ENCODE peak calls at places on chromosomes 2 and 18, in nine cellular contexts. O is spleen; K is CD8-positive, alpha-beta T cell; Q is Peyer's patch; E is tibial artery; M is CD8-positive, alpha-beta memory T cell; L is WERI-Rb-1; V is fibroblast of lung; W is CD4-positive, alpha-beta memory T cell. Y is an unnamed sample. For H3K36me3, the result is how much of the 10 kb centered on the place peaks cover.

GRCh38 chr2:199771948-199772692 is 78.9 kb downstream of the FTCDNL1 start:
- DNase-seq in L (no peak), K (no peak), Q (no peak), V (no peak), E (no peak), O (no peak), W (no peak), M (no peak), Y (no peak)

GRCh38 chr2:23556929-23557328 is 171.9 kb downstream of the KLHL29 start:
- DNase-seq in K (no peak), E (no peak), W (no peak), L (no peak), Q (no peak), V (no peak), M (no peak), O (no peak), Y (no peak)

GRCh38 chr2:18596993-18597392 is 7.6 kb upstream of the NT5C1B start:
- DNase-seq in Q (no peak), E (no peak), L (no peak), O (no peak), V (no peak), W (no peak), M (no peak), K (no peak), Y (no peak)

GRCh38 chr18:76857476-76857875 is 35.1 kb downstream of the ZNF236 start:
- DNase-seq in V (no peak), M (no peak), O (no peak), W (no peak), E (no peak), L (no peak), K (no peak), Q (no peak), Y (no peak)

GRCh38 chr2:74026674-74027294 is 42.1 kb downstream of the TET3 start:
- DNase-seq in W (no peak), K (no peak), O (no peak), M (no peak), E (no peak), Q (no peak), V (no peak), L (no peak), Y (no peak)

GRCh38 chr18:25853716-25854465 is 236.5 kb downstream of the SS18 start:
- DNase-seq in V (no peak), M (no peak), L (no peak), Q (no peak), O (no peak), E (no peak), W (no peak), K (no peak), Y (peak)

GRCh38 chr2:1942836-1943360 is 198.6 kb upstream of the PXDN start:
- DNase-seq in Q (no peak), V (no peak), W (no peak), M (no peak), K (no peak), E (no peak), L (no peak), O (no peak), Y (no peak)

GRCh38 chr18:51257150-51257549 is 59.7 kb upstream of the MEX3C start:
- DNase-seq in W (no peak), O (no peak), Q (no peak), M (no peak), K (no peak), L (no peak), V (no peak), E (no peak), Y (peak)

GRCh38 chr18:77046994-77047393 is 85.6 kb downstream of the MBP start:
- DNase-seq in V (no peak), E (no peak), Q (no peak), K (no peak), M (no peak), W (no peak), L (no peak), O (no peak), Y (no peak)

GRCh38 chr2:121038831-121039230 is 246.2 kb downstream of the TFCP2L1 start:
- DNase-seq in L (no peak), W (no peak), K (peak), M (no peak), V (no peak), Q (no peak), E (no peak), O (no peak), Y (no peak)

GRCh38 chr2:128410035-128410757 is 91.5 kb upstream of the HS6ST1 start:
- DNase-seq in V (no peak), K (no peak), L (no peak), M (no peak), Q (no peak), O (peak), E (no peak), W (no peak), Y (no peak)

GRCh38 chr2:73089270-73090030 is 17.9 kb upstream of the SFXN5 start:
- DNase-seq in E (peak), W (no peak), K (no peak), V (peak), M (no peak), O (no peak), Q (no peak), L (no peak), Y (no peak)

GRCh38 chr18:75551071-75551470 is 123.6 kb upstream of the SMIM21 start:
- DNase-seq in W (no peak), M (no peak), K (no peak), Q (no peak), E (no peak), O (no peak), V (no peak), L (no peak), Y (peak)

GRCh38 chr18:38422216-38422615 is 856.6 kb upstream of the CELF4 start:
- DNase-seq in Q (no peak), O (no peak), W (no peak), L (no peak), K (no peak), V (no peak), E (no peak), M (no peak), Y (no peak)

GRCh38 chr2:9179572-9180201 is 26.9 kb upstream of the ASAP2 start:
- DNase-seq in Q (no peak), L (peak), O (no peak), E (peak), K (no peak), V (peak), W (no peak), M (no peak), Y (no peak)

GRCh38 chr18:60067426-60068210 is 167.8 kb downstream of the PMAIP1 start:
- DNase-seq in Q (no peak), W (no peak), K (no peak), M (no peak), O (no peak), E (no peak), L (no peak), V (no peak), Y (no peak)

GRCh38 chr18:48932822-48933510 is 17.8 kb downstream of the SMAD7 start:
- DNase-seq in Q (peak), W (no peak), O (no peak), L (no peak), E (no peak), K (no peak), M (no peak), V (no peak), Y (no peak)

GRCh38 chr2:26462511-26463251 is 15.2 kb downstream of the OTOF start:
- DNase-seq in V (peak), M (no peak), L (peak), W (no peak), E (peak), K (no peak), Q (no peak), O (peak), Y (peak)

GRCh38 chr18:31297248-31297647 is 20.7 kb upstream of the DSG1 start:
- DNase-seq in O (no peak), L (no peak), Q (no peak), V (no peak), K (no peak), W (no peak), E (no peak), M (no peak), Y (no peak)

GRCh38 chr2:162821718-162822117 is 16.8 kb downstream of the KCNH7 start:
- DNase-seq in V (no peak), W (no peak), Q (no peak), L (no peak), O (no peak), E (no peak), K (no peak), M (no peak), Y (no peak)

GRCh38 chr2:80329491-80329890 is 24.9 kb upstream of the LRRTM1 start:
- DNase-seq in E (no peak), W (no peak), O (no peak), K (no peak), Q (no peak), V (no peak), M (no peak), L (no peak), Y (no peak)

GRCh38 chr18:56770873-56771272 is 119.7 kb downstream of the WDR7 start:
- DNase-seq in E (no peak), K (no peak), W (no peak), V (peak), M (no peak), L (no peak), O (no peak), Q (no peak), Y (no peak)

DNA sequence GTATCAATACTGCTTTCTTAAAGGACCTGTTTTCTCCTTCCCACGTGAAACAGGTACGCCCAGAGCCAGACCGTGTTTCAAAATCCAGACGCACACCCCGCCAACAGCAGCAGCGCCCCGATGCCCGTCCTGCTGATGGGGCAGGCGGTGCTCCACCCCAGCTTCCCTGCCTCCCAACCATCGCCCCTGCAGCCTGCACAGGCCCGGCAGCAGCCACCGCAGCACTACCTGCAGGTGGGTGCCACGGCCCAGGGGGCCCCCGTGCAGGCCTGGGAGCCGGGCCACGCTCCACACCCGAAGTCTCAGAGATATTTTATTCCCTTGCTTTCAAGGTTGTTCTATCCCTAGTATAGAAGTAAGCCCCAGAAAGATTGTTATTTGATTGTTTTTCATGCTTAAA is 8.8 kb upstream of the RPL31 start:
- DNase-seq in E (no peak), W (no peak), V (no peak), L (no peak), O (no peak), Q (no peak), K (no peak), M (no peak), Y (no peak)
- H3K36me3 ChIP-seq in E (under half), W (under half), V (under half), L (under half), O (under half), Q (under half), K (under half), M (under half), Y (under half)

DNA sequence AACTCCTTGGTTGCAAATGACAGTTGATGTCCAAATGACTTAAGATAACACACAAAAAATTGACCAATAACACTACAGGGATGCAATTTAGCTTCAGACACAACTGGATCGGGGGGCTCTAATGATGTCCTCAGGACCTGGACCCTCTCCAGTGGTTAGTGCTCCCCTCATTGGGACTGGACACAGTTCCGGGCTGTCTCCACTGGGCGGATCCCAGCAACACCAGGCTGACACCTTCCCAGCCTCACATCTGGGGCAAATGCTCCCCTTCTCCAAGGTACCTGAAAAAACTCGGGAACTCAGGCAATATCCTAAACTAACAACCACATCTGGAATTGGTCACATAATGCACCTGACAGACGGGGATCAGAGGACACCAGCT is 48.7 kb downstream of the PSMG2 start:
- DNase-seq in V (no peak), O (no peak), Q (no peak), L (no peak), M (no peak), E (no peak), W (no peak), K (no peak), Y (no peak)
- H3K27ac ChIP-seq in V (no peak), O (no peak), Q (no peak), L (no peak), M (no peak), E (no peak), W (no peak), K (no peak), Y (no peak)

DNA sequence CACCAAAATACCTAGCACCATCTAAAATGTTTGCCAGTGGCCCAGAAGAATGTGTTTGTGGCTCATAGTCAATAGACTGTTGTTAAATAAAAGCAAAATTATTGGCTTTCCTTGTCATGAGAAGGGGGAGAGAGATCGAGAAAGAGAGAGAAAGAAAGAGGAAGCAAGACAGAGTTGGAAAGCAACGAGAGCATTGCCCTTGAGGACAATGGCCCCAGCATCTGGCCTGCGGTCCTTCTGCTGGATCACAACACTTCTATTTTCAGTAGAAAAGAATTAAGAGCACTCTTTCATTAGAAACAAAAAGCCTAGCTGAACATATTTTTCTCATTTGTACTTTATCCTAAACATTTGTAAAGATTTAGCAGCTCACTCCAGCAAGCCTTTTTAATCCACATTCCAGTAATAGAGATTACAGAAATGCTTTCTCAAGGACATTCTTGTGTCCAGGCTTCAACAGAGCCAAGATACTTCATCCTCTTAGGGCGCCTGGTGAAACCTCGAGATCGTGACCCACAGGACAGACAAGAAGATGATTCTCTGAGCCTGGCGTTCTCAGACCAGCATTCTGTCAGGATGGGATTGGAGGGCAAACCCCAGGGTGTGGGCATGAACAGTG is 31.6 kb upstream of the AFF3 start:
- DNase-seq in K (no peak), V (no peak), O (no peak), Q (no peak), W (no peak), E (no peak), L (no peak), M (no peak), Y (no peak)
- H3K4me3 ChIP-seq in K (no peak), V (no peak), O (no peak), Q (no peak), W (no peak), E (no peak), L (no peak), M (no peak), Y (no peak)

GRCh38 chr2:117967981-117968723 is 45.7 kb downstream of the CCDC93 start:
- DNase-seq in W (no peak), K (no peak), L (no peak), Q (no peak), E (no peak), V (peak), M (no peak), O (no peak), Y (no peak)

GRCh38 chr2:117968724-117969121 is 45.1 kb downstream of the CCDC93 start:
- DNase-seq in L (no peak), E (no peak), W (no peak), V (no peak), Q (no peak), M (no peak), O (no peak), K (no peak), Y (no peak)

GRCh38 chr2:117976581-117976980 is 37.3 kb downstream of the CCDC93 start:
- DNase-seq in M (no peak), L (no peak), Q (no peak), V (no peak), O (no peak), E (no peak), W (no peak), K (no peak), Y (no peak)

GRCh38 chr2:117973498-117974082 is 40.3 kb downstream of the CCDC93 start:
- DNase-seq in Q (no peak), W (no peak), E (no peak), M (no peak), O (no peak), V (no peak), L (no peak), K (no peak), Y (no peak)

DNA sequence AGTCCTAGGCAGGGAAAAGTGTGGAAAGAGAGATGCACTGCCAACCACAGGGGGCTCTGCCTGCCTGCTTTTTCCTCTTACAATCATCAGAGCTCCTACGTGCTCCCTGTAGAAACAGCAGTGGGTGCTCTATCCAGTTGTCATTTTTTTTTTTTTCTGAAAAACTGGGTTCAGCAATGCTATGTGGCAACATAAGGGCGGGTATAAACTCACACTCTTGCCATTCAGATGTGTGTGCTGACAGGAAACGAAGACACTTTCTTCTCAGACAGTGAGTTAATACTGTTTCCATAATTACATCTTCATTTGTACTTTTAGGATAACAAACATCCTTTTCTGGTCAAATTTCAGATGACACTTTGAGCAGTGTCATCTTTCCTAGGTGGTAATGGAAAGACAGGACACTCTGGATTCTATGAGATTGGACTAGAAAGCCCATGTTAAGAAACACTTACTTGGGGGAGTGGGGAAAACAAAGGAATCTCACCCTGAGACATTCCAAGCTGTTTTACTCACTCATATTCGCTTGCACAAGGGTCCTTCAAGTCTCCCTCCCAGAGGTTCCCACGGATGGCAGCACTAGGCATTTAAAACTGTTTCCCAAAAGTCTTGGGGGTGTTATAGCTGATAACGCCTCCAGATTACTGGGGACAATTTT is 41.3 kb downstream of the CCDC93 start:
- DNase-seq in E (no peak), K (no peak), Q (no peak), O (no peak), W (no peak), M (no peak), L (no peak), V (no peak), Y (peak)
- H3K36me3 ChIP-seq in E (under half), K (under half), Q (under half), O (half or more), W (under half), M (under half), L (under half), V (under half), Y (under half)

GRCh38 chr2:38454081-38454480 is 77.0 kb upstream of the ATL2 start:
- DNase-seq in Q (no peak), W (no peak), E (no peak), L (no peak), V (no peak), O (no peak), K (no peak), M (no peak), Y (no peak)
- H3K27ac ChIP-seq in Q (no peak), W (no peak), E (no peak), L (no peak), V (no peak), O (no peak), K (no peak), M (no peak), Y (no peak)

DNA sequence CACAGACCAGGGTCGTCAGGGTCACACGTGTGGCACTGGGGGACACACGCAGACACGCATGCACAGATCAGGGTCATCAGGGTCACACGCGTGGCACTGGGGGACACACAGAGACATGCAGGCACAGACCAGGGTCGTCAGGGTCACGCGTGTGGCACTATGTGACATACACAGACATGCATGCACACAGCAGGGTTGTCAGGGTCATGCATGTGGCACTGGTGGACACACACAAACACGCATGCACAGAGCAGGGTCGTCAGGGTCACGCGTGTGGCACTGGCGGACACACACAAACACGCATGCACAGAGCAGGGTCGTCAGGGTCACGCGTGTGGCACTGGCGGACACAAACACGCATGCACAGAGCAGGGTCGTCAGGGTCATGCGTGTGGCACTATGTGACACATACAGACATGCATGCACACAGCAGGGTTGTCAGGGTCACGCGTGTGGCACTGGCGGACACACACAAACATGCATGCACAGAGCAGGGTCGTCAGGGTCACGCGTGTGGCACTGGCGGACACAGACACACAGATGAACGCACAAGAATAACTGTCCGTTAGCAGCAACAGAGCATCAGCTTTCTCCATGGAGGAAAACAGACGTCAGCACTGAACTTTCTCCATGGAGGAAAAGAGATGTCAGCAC is 34.9 kb downstream of the HDAC4 start:
- DNase-seq in L (no peak), W (no peak), M (no peak), Q (no peak), K (no peak), V (no peak), O (no peak), E (no peak), Y (no peak)
- H3K4me3 ChIP-seq in L (no peak), W (no peak), M (no peak), Q (no peak), K (no peak), V (no peak), O (no peak), E (no peak), Y (no peak)

DNA sequence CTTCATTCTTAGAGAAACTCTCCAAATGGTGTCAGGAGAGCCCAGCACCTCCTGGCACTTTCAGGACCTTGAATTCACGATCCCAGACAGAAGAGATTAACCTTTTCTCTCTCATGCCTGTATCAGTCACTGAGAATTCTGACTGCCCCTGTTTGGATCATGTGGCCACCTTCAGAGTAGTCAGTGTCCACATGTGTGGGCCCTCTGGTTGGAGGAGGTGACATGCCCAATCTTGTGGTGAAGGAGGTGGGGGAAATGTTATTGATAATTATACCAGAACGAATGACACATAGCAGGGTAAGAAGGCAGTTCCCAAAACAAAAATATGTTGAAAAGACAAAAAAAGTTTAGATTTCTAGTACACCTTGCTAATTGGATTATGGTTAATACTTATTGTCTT is 31.7 kb downstream of the UBXN4 start:
- DNase-seq in Q (no peak), L (no peak), O (no peak), K (no peak), E (no peak), M (no peak), V (no peak), W (no peak), Y (no peak)
- H3K36me3 ChIP-seq in Q (under half), L (half or more), O (half or more), K (half or more), E (half or more), M (half or more), V (under half), W (half or more), Y (half or more)

GRCh38 chr2:232592687-232593407 is 40.6 kb upstream of the EFHD1 start:
- DNase-seq in V (peak), Q (no peak), O (no peak), W (no peak), M (no peak), L (no peak), E (no peak), K (no peak), Y (no peak)
- H3K27ac ChIP-seq in V (no peak), Q (no peak), O (no peak), W (no peak), M (no peak), L (no peak), E (peak), K (no peak), Y (no peak)